ENCODE peak calls at places on chromosome 13, in ten cellular contexts. H, Q, P, T, U, B, G, O, V and I are unnamed samples.
A peak's percentile ranks its signal among the peaks of the same experiment; 100 is the strongest.

GRCh38 chr13:50126378-50127016 is 111.3 kb downstream of the KCNRG start:
- DNase-seq in B (no peak), H (peak; percentile 35), P (peak; percentile 3), U (no peak), V (peak; percentile 15), O (no peak), Q (no peak), G (no peak), T (no peak), I (no peak)

GRCh38 chr13:100542546-100543156 is 45.9 kb downstream of the GGACT start:
- DNase-seq in V (no peak), T (no peak), H (peak; percentile 29), P (no peak), U (no peak), O (peak; percentile 8), Q (no peak), G (peak; percentile 32), B (no peak), I (peak; percentile 10)

GRCh38 chr13:108026671-108027410 is 188.5 kb downstream of the LIG4 start:
- DNase-seq in O (no peak), G (no peak), V (no peak), U (no peak), H (no peak), Q (no peak), T (no peak), P (no peak), B (no peak), I (no peak)

GRCh38 chr13:97067342-97067895 is 73.1 kb upstream of the OXGR1 start:
- DNase-seq in O (no peak), B (no peak), P (no peak), H (peak; percentile 48), T (no peak), V (no peak), U (no peak), G (no peak), Q (no peak), I (no peak)

GRCh38 chr13:39855236-39855635 is 199.8 kb downstream of the COG6 start:
- DNase-seq in Q (no peak), T (no peak), V (no peak), G (no peak), U (no peak), H (no peak), P (no peak), O (no peak), B (no peak), I (no peak)

GRCh38 chr13:27661017-27661416 is 39.3 kb downstream of the POLR1D start:
- DNase-seq in P (no peak), O (no peak), G (no peak), Q (no peak), H (no peak), U (no peak), V (no peak), B (no peak), T (no peak), I (no peak)

GRCh38 chr13:51797664-51798488 is 6.1 kb downstream of the DHRS12 start:
- DNase-seq in P (peak; percentile 48), G (peak; percentile 59), H (peak; percentile 55), Q (no peak), U (no peak), T (peak; percentile 93), O (peak; percentile 61), B (peak; percentile 54), V (peak; percentile 56), I (no peak)

GRCh38 chr13:114044486-114044885 is 70.6 kb upstream of the C13orf46 start:
- DNase-seq in Q (no peak), O (no peak), U (no peak), H (peak; percentile 59), B (no peak), G (no peak), T (no peak), V (no peak), P (no peak), I (no peak)

GRCh38 chr13:106246237-106246636 is 289.2 kb downstream of the EFNB2 start:
- DNase-seq in G (no peak), H (no peak), T (no peak), B (no peak), U (no peak), O (no peak), V (no peak), P (no peak), Q (no peak), I (no peak)

GRCh38 chr13:20561731-20562130 is 5.2 kb upstream of the IFT88 start:
- DNase-seq in U (no peak), O (no peak), P (no peak), H (no peak), G (no peak), T (no peak), B (no peak), Q (no peak), V (no peak), I (no peak)

GRCh38 chr13:40190656-40191100 is 475.8 kb downstream of the FOXO1 start:
- DNase-seq in H (peak; percentile 89), B (peak; percentile 85), G (peak; percentile 76), T (no peak), U (peak; percentile 20), Q (no peak), V (peak; percentile 56), P (no peak), O (peak; percentile 73), I (no peak)

GRCh38 chr13:111898956-111899713 is 167.8 kb upstream of the SOX1 start:
- DNase-seq in G (no peak), O (no peak), U (no peak), B (no peak), P (no peak), H (no peak), Q (no peak), V (no peak), T (no peak), I (no peak)

GRCh38 chr13:23620211-23620610 is 50.0 kb downstream of the TNFRSF19 start:
- DNase-seq in U (no peak), V (no peak), P (no peak), G (no peak), T (no peak), O (no peak), Q (no peak), B (no peak), H (no peak), I (no peak)

GRCh38 chr13:39998166-39998565 is 342.7 kb downstream of the COG6 start:
- DNase-seq in U (no peak), B (no peak), G (peak; percentile 48), P (no peak), H (no peak), Q (no peak), T (no peak), O (no peak), V (no peak), I (no peak)

GRCh38 chr13:101289764-101290163 is 126.5 kb downstream of the NALCN start:
- DNase-seq in T (peak; percentile 21), O (no peak), H (peak; percentile 80), G (no peak), Q (no peak), B (no peak), V (no peak), U (no peak), P (peak; percentile 83), I (no peak)

GRCh38 chr13:75368167-75368566 is 113.8 kb downstream of the TBC1D4 start:
- DNase-seq in P (no peak), V (no peak), Q (no peak), O (no peak), T (no peak), U (no peak), G (no peak), H (peak; percentile 96), B (no peak), I (no peak)

GRCh38 chr13:51814825-51815650 is 11.1 kb upstream of the DHRS12 start:
- DNase-seq in T (peak; percentile 60), U (peak; percentile 39), V (peak; percentile 71), G (peak; percentile 79), P (no peak), Q (peak; percentile 90), B (peak; percentile 79), H (peak; percentile 28), O (peak; percentile 84), I (peak; percentile 65)